ENCODE peak calls at places on chromosomes 6 and 20, in five cellular contexts. X, E, Q, Z and S are unnamed samples.

GRCh38 chr6:167761794-167762258 is 64.9 kb upstream of the AFDN start:
- DNase-seq in E (no peak), Z (no peak), Q (no peak), X (peak), S (no peak)

GRCh38 chr20:7459123-7459522 is 481.1 kb downstream of the HAO1 start:
- DNase-seq in Q (no peak), E (peak), X (no peak), Z (no peak), S (peak)

GRCh38 chr6:44304282-44305199 is 8.6 kb downstream of the AARS2 start:
- DNase-seq in Q (no peak), X (peak), Z (no peak), E (peak), S (peak)

GRCh38 chr6:17101422-17102257 is at the start of gene STMND1:
- DNase-seq in Z (no peak), X (no peak), Q (peak), E (peak), S (peak)

GRCh38 chr6:152380993-152381898 is 255.9 kb downstream of the SYNE1 start:
- DNase-seq in E (peak), Z (peak), X (no peak), Q (peak), S (peak)

GRCh38 chr6:44828780-44829179 is 441.3 kb downstream of the CDC5L start:
- DNase-seq in Q (no peak), X (no peak), Z (no peak), E (no peak), S (no peak)

GRCh38 chr6:169752074-169752623 is 727 bp downstream of the ERMARD start:
- DNase-seq in X (no peak), E (no peak), Z (no peak), Q (no peak), S (no peak)

GRCh38 chr20:48983423-48984400 is 62.2 kb downstream of the ARFGEF2 start:
- DNase-seq in X (no peak), E (peak), Z (peak), Q (no peak), S (peak)

GRCh38 chr6:75486850-75487568 is 6.6 kb downstream of the FILIP1 start:
- DNase-seq in X (no peak), E (no peak), Q (no peak), Z (no peak), S (no peak)

GRCh38 chr6:95545226-95545625 is 32.1 kb upstream of the MANEA start:
- DNase-seq in Z (no peak), X (no peak), E (no peak), Q (no peak), S (peak)

GRCh38 chr6:25178336-25178735 is 100.8 kb upstream of the CARMIL1 start:
- DNase-seq in X (no peak), Q (no peak), E (no peak), Z (no peak), S (no peak)

GRCh38 chr6:150269857-150270223 is 99.0 kb upstream of the IYD start:
- DNase-seq in X (no peak), Q (no peak), E (peak), Z (no peak), S (peak)

GRCh38 chr6:80553071-80553740 is 446.7 kb downstream of the BCKDHB start:
- DNase-seq in X (no peak), E (peak), Z (no peak), Q (no peak), S (no peak)

GRCh38 chr6:49607391-49607982 is 29.2 kb downstream of the RHAG start:
- DNase-seq in Q (no peak), X (no peak), Z (no peak), E (no peak), S (no peak)

GRCh38 chr20:40738976-40739375 is 49.9 kb upstream of the MAFB start:
- DNase-seq in Q (no peak), Z (no peak), E (no peak), X (no peak), S (no peak)

GRCh38 chr6:44040786-44041185 is 86.5 kb downstream of the MRPL14 start:
- DNase-seq in E (no peak), Z (no peak), X (peak), Q (no peak), S (no peak)

GRCh38 chr6:170031684-170032121 is 259.2 kb downstream of the DLL1 start:
- DNase-seq in Z (no peak), E (no peak), X (peak), Q (no peak), S (no peak)

GRCh38 chr6:87237804-87238203 is 82.4 kb downstream of the ZNF292 start:
- DNase-seq in Z (peak), X (no peak), Q (no peak), E (peak), S (peak)

GRCh38 chr6:157790548-157791160 is 32.4 kb upstream of the SNX9 start:
- DNase-seq in E (peak), X (no peak), Q (no peak), Z (no peak), S (no peak)

GRCh38 chr6:87244380-87244779 is 78.0 kb upstream of the SMIM8 start:
- DNase-seq in E (no peak), Z (no peak), Q (no peak), X (no peak), S (peak)

GRCh38 chr20:10427060-10427692 is 6.8 kb downstream of the MKKS start:
- DNase-seq in Z (peak), X (peak), Q (peak), E (peak), S (peak)

GRCh38 chr20:59623133-59623532 is 18.8 kb downstream of the PHACTR3 start:
- DNase-seq in X (no peak), E (no peak), Q (no peak), Z (no peak), S (no peak)

GRCh38 chr20:59623583-59623982 is 19.2 kb downstream of the PHACTR3 start:
- DNase-seq in X (peak), E (no peak), Z (no peak), Q (no peak), S (no peak)

GRCh38 chr20:59618131-59618530 is 13.8 kb downstream of the PHACTR3 start:
- DNase-seq in E (no peak), Z (no peak), Q (no peak), X (peak), S (no peak)

GRCh38 chr20:59622496-59622895 is 18.2 kb downstream of the PHACTR3 start:
- DNase-seq in Z (no peak), E (no peak), Q (no peak), X (no peak), S (no peak)

DNA sequence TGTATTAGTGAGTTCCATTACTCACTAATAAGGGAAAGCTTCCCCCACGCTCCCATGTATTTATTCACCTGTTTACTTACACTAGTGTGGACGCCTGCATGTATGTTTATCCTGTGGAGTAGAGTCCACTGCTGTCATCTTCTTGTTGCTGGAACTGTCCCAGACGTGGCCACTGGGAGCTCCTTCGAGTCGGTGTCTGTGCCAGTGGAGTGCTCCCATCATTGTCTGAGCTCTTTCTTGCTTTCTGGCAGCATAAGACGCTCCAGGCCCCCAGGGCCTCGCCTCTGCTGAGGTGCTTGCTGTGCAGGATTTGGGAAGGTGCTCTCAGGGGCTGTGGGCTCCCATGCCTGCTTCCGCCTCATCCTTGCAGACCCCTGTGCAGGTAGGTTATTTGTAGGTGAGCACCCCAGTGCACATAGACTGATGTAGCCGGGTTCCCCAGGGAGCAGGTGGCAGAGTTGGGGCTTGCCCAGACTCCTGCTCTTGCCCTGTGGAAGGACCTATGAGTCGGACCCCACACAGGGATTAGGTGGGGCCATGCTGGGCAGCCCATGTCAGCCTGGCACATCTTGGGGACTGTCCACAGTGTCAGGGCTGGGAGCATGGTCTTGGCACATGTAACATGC is 16.6 kb downstream of the PHACTR3 start:
- DNase-seq in Q (no peak), X (peak), Z (no peak), E (no peak), S (no peak)
- TF ChIP-seq CTCF in Q (no peak), X (no peak), Z (no peak), E (no peak), S (no peak)

GRCh38 chr6:42786525-42786985 is 4.7 kb downstream of the BICRAL start:
- DNase-seq in E (no peak), Z (no peak), Q (no peak), X (no peak), S (no peak)
- H3K4me3 ChIP-seq in E (no peak), Z (no peak), Q (no peak), X (no peak), S (no peak)

GRCh38 chr6:20539387-20539786 is 5.1 kb downstream of the CDKAL1 start:
- DNase-seq in Q (no peak), X (no peak), Z (no peak), E (no peak), S (no peak)

GRCh38 chr6:20538131-20538662 is 3.9 kb downstream of the CDKAL1 start:
- DNase-seq in Z (no peak), Q (no peak), X (no peak), E (no peak), S (no peak)

GRCh38 chr6:20540683-20541082 is 6.4 kb downstream of the CDKAL1 start:
- DNase-seq in Q (no peak), E (no peak), X (no peak), Z (no peak), S (no peak)

GRCh38 chr6:20542927-20543602 is 8.8 kb downstream of the CDKAL1 start:
- DNase-seq in Q (no peak), E (peak), X (no peak), Z (no peak), S (peak)

GRCh38 chr6:20541387-20541786 is 7.1 kb downstream of the CDKAL1 start:
- DNase-seq in Z (no peak), X (no peak), E (no peak), Q (no peak), S (no peak)
- TF ChIP-seq CTCF in Z (no peak), X (no peak), E (no peak), Q (no peak), S (no peak)

GRCh38 chr6:159565181-159565580 is 127.9 kb downstream of the SOD2 start:
- DNase-seq in X (no peak), Q (no peak), Z (no peak), E (no peak), S (no peak)
- H3K4me3 ChIP-seq in X (no peak), Q (no peak), Z (no peak), E (no peak), S (no peak)

DNA sequence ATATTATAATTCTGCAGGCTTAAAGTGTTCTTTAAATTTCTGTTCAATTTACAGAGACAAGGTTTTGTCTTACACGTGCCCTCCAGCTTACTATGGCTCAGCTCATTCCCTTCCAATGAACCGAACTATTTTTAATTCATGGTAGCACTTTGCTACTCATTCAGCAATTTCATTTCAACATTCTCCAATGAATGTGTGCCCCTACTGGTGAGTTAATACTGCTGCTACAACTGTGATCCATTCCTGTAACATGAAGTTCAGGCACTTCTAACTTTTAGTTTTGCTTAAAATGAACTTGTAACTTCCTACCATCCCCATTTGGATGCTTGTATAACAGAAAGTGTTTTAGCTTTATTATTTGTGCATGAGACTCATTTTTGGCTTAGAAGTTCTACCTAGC is 99.7 kb downstream of the F13A1 start:
- DNase-seq in Q (no peak), E (no peak), Z (no peak), X (no peak), S (no peak)
- TF ChIP-seq CTCF in Q (no peak), E (peak), Z (peak), X (no peak), S (no peak)

GRCh38 chr6:7725412-7725811 is 487 bp upstream of the BMP6 start:
- DNase-seq in Q (no peak), E (no peak), X (no peak), Z (no peak), S (no peak)
- H3K4me3 ChIP-seq in Q (peak), E (peak), X (peak), Z (peak), S (peak)

GRCh38 chr20:17427646-17428045 is 103.5 kb downstream of the BFSP1 start:
- DNase-seq in Q (no peak), E (no peak), Z (no peak), X (no peak), S (no peak)
- TF ChIP-seq CTCF in Q (no peak), E (no peak), Z (no peak), X (no peak), S (no peak)

DNA sequence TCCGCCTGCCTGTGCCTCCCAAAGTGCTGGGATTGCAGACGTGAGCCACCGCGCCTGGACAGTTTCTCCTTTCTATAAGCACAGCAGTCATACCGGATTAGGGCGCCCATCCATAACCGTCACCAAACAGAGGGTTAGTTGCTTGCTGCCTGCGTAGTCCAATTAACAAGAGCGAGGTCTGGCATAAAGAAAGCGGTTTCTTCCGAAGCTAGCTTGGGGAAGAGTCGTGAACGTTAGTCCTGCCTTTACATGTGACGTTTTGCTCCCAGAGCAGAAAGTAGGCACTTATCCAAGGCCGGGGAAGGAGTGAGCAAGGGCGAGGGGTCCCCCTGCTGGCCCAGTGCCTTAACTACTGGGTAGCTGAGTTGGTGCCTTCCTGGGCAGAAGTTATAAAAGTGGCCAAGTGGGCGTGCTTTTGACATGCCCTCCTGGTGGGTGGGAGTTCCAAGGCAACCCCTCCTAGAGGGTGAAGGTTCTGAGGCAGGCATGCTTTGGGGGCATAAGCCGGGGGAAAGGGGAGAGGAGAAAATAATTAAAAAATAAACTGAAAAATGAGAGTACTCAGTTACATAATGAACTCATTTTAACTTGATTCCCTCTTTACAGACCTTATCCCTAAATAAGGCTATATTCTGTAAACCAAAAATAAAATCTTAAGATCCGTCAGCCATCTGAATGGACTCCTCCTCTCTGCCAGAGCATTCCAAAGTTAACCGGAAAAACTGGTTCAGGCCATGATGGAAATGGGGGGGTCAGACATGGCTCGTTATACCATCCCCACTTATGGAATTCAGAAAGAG is 88.0 kb downstream of the FAM217A start:
- DNase-seq in Q (peak), E (peak), X (peak), Z (peak), S (peak)
- H3K4me3 ChIP-seq in Q (peak), E (peak), X (peak), Z (peak), S (peak)